ENCODE peak calls at places on chromosome 13, in four cellular contexts. V is heart right ventricle; K is activated naive CD4-positive, alpha-beta T cell treated with anti-CD3 and anti-CD28 coated beads, Interleukin-2, amount 10 ng/mL, durations not matched to agents 7 days and 5 days; H is ovary. A is an unnamed sample.
A peak's percentile ranks its signal among the peaks of the same experiment; 100 is the strongest.

GRCh38 chr13:29743229-29743786 is 107.1 kb downstream of the UBL3 start:
- DNase-seq in H (no peak), K (no peak), V (peak; percentile 9), A (no peak)

GRCh38 chr13:20475927-20476691 is 49.5 kb downstream of the CRYL1 start:
- DNase-seq in H (no peak), V (no peak), K (peak; percentile 84), A (peak; percentile 67)

GRCh38 chr13:68588623-68589022 is 1358.5 kb upstream of the PCDH9 start:
- DNase-seq in K (no peak), V (no peak), H (no peak), A (no peak)

GRCh38 chr13:26819067-26819466 is 58.5 kb upstream of the GPR12 start:
- DNase-seq in K (no peak), V (peak; percentile 8), H (no peak), A (no peak)

GRCh38 chr13:86002921-86003488 is 203.8 kb upstream of the SLITRK6 start:
- DNase-seq in K (no peak), V (no peak), H (no peak), A (no peak)

GRCh38 chr13:37138169-37138568 is 32.7 kb upstream of the CSNK1A1L start:
- DNase-seq in H (no peak), V (no peak), K (no peak), A (no peak)

GRCh38 chr13:33367186-33367895 is 81.8 kb upstream of the STARD13 start:
- DNase-seq in H (no peak), V (no peak), K (no peak), A (no peak)

GRCh38 chr13:44434441-44435141 is 61.0 kb downstream of the SERP2 start:
- DNase-seq in K (no peak), V (no peak), H (peak; percentile 54), A (no peak)

GRCh38 chr13:73370066-73370465 is 311.3 kb downstream of the KLF5 start:
- DNase-seq in V (no peak), K (no peak), H (no peak), A (no peak)

GRCh38 chr13:48710160-48710559 is 56.4 kb downstream of the CYSLTR2 start:
- DNase-seq in H (no peak), K (no peak), V (no peak), A (no peak)

GRCh38 chr13:76991432-76991795 is 467 bp upstream of the CLN5 start:
- DNase-seq in K (peak; percentile 65), V (no peak), H (no peak), A (peak; percentile 44)

GRCh38 chr13:82803341-82803740 is 1078.9 kb downstream of the SLITRK1 start:
- DNase-seq in V (no peak), H (no peak), K (no peak), A (no peak)

GRCh38 chr13:110326263-110326904 is 19.3 kb downstream of the COL4A2 start:
- DNase-seq in K (no peak), V (no peak), H (no peak), A (no peak)

GRCh38 chr13:27252467-27252866 is 1.1 kb downstream of the RPL21 start:
- DNase-seq in H (no peak), V (no peak), K (no peak), A (no peak)

GRCh38 chr13:112708560-112709240 is 18.9 kb downstream of the ATP11A start:
- DNase-seq in K (no peak), V (no peak), H (no peak), A (no peak)

GRCh38 chr13:51674276-51674675 is 90.0 kb downstream of the WDFY2 start:
- DNase-seq in V (no peak), K (no peak), H (no peak), A (peak; percentile 89)

GRCh38 chr13:46896346-46897138 is at the start of gene HTR2A:
- DNase-seq in V (peak; percentile 10), K (peak; percentile 27), H (peak; percentile 28), A (peak; percentile 11)

GRCh38 chr13:19737844-19738557 is 44.7 kb downstream of the PSPC1 start:
- DNase-seq in H (no peak), K (no peak), V (no peak), A (no peak)

GRCh38 chr13:76019421-76020044 is 383.4 kb downstream of the LMO7 start:
- DNase-seq in K (no peak), H (no peak), V (peak; percentile 4), A (no peak)

GRCh38 chr13:110597041-110597689 is 18.2 kb upstream of the NAXD start:
- DNase-seq in K (no peak), V (no peak), H (no peak), A (no peak)

GRCh38 chr13:40878823-40879222 is 89.4 kb downstream of the SLC25A15 start:
- DNase-seq in H (no peak), K (no peak), V (no peak), A (no peak)

GRCh38 chr13:47017476-47017875 is 120.6 kb upstream of the HTR2A start:
- DNase-seq in V (no peak), K (no peak), H (no peak), A (no peak)

GRCh38 chr13:99425485-99426341 is 75.6 kb upstream of the TM9SF2 start:
- DNase-seq in H (no peak), V (no peak), K (peak; percentile 76), A (no peak)

GRCh38 chr13:113404723-113405471 is 41.0 kb upstream of the GRTP1 start:
- DNase-seq in H (no peak), V (no peak), K (peak; percentile 12), A (no peak)

GRCh38 chr13:40233731-40234195 is 432.7 kb downstream of the FOXO1 start:
- DNase-seq in K (no peak), H (no peak), V (peak; percentile 45), A (peak; percentile 27)

GRCh38 chr13:43273362-43273761 is 250.0 kb downstream of the DNAJC15 start:
- DNase-seq in V (no peak), H (no peak), K (no peak), A (no peak)

GRCh38 chr13:43472980-43473379 is 313.8 kb downstream of the ENOX1 start:
- DNase-seq in V (no peak), K (no peak), H (no peak), A (no peak)

GRCh38 chr13:79541426-79542049 is 60.6 kb downstream of the NDFIP2 start:
- DNase-seq in H (no peak), K (no peak), V (no peak), A (no peak)

GRCh38 chr13:44237276-44237767 is 136.3 kb upstream of the SERP2 start:
- DNase-seq in V (peak; percentile 90), H (peak; percentile 59), K (no peak), A (peak; percentile 51)

GRCh38 chr13:99610702-99611289 is 109.5 kb downstream of the TM9SF2 start:
- DNase-seq in V (no peak), K (no peak), H (no peak), A (no peak)

GRCh38 chr13:22789027-22789593 is 391.7 kb upstream of the SGCG start:
- DNase-seq in K (no peak), H (no peak), V (no peak), A (no peak)

GRCh38 chr13:42498521-42498920 is 75.4 kb upstream of the TNFSF11 start:
- DNase-seq in H (no peak), V (no peak), K (no peak), A (no peak)

GRCh38 chr13:32538234-32538620 is 368 bp downstream of the N4BP2L2 start:
- DNase-seq in H (no peak), K (peak; percentile 84), V (peak; percentile 44), A (peak; percentile 53)

A was measured in body of pancreas.